ENCODE peak calls at places on chromosome 11, in seven cellular contexts. X, U, T, Q, S, I and E are unnamed samples.

GRCh38 chr11:8814923-8815240 is 96.1 kb upstream of the AKIP1 start:
- DNase-seq in X (no peak), U (no peak), T (no peak), Q (no peak), S (no peak), I (peak), E (no peak)

GRCh38 chr11:92915551-92915950 is 53.9 kb upstream of the MTNR1B start:
- DNase-seq in X (no peak), U (no peak), T (no peak), Q (no peak), S (no peak), I (no peak), E (no peak)

GRCh38 chr11:108559904-108560303 is 33.7 kb downstream of the EXPH5 start:
- DNase-seq in X (no peak), U (no peak), T (no peak), Q (no peak), S (no peak), I (no peak), E (no peak)

GRCh38 chr11:66720223-66720898 is 8.7 kb downstream of the SPTBN2 start:
- DNase-seq in X (no peak), U (peak), T (no peak), Q (peak), S (peak), I (no peak), E (no peak)

GRCh38 chr11:26134481-26135355 is 197.2 kb upstream of the ANO3 start:
- DNase-seq in X (no peak), U (no peak), T (no peak), Q (no peak), S (peak), I (no peak), E (no peak)

GRCh38 chr11:2944953-2945756 is 15.9 kb upstream of the PHLDA2 start:
- DNase-seq in X (peak), U (no peak), T (peak), Q (peak), S (no peak), I (peak), E (peak)

GRCh38 chr11:108226036-108226435 is 3.2 kb downstream of the ATM start:
- DNase-seq in X (no peak), U (no peak), T (no peak), Q (no peak), S (no peak), I (no peak), E (no peak)

GRCh38 chr11:63761870-63762661 is 6.5 kb downstream of the ZFTA start:
- DNase-seq in X (peak), U (no peak), T (no peak), Q (no peak), S (no peak), I (no peak), E (no peak)

GRCh38 chr11:88494857-88495256 is 157.3 kb upstream of the CTSC start:
- DNase-seq in X (no peak), U (no peak), T (no peak), Q (no peak), S (no peak), I (no peak), E (no peak)

GRCh38 chr11:22416462-22416861 is 78.3 kb downstream of the SLC17A6 start:
- DNase-seq in X (no peak), U (no peak), T (no peak), Q (no peak), S (no peak), I (no peak), E (no peak)

GRCh38 chr11:69402251-69402892 is 79.1 kb upstream of the LINC01488 start:
- DNase-seq in X (no peak), U (no peak), T (no peak), Q (no peak), S (no peak), I (no peak), E (no peak)
- TF ChIP-seq EP300 in X (no peak), U (no peak), T (no peak), Q (no peak), S (no peak), I (no peak), E (no peak)

GRCh38 chr11:43504316-43504950 is 145.7 kb downstream of the TTC17 start:
- DNase-seq in X (peak), U (peak), T (no peak), Q (no peak), S (peak), I (no peak), E (peak)

GRCh38 chr11:43503417-43503816 is 144.7 kb downstream of the TTC17 start:
- DNase-seq in X (no peak), U (no peak), T (no peak), Q (no peak), S (no peak), I (no peak), E (no peak)

GRCh38 chr11:43508511-43508918 is 149.8 kb downstream of the TTC17 start:
- DNase-seq in X (no peak), U (no peak), T (no peak), Q (no peak), S (no peak), I (no peak), E (no peak)

GRCh38 chr11:43505171-43505570 is 146.5 kb downstream of the TTC17 start:
- DNase-seq in X (no peak), U (no peak), T (no peak), Q (no peak), S (no peak), I (no peak), E (peak)

DNA sequence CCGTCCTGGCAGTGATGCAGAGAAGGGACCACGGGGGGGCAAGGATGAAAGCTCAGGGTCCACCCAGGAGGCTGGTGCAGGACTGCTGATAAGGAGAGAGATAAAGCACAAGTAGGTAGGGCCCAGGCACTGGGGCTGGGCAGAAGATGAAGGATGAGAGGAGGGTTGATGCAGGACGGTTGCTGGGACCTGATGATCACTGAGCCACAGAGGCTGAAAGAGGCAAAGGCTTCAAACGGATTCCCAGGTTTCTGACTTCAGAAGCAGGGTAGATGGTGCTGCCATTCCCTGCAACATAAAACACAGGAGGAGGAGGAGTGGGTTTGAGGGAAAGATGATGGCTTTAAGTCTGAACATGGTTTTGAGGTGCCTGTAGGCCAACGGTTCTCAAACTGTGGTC is 148.5 kb downstream of the TTC17 start:
- DNase-seq in X (no peak), U (no peak), T (no peak), Q (no peak), S (no peak), I (no peak), E (no peak)
- TF ChIP-seq EP300 in X (no peak), U (no peak), T (no peak), Q (no peak), S (no peak), I (no peak), E (no peak)

GRCh38 chr11:14347494-14347893 is 11.5 kb downstream of the RRAS2 start:
- DNase-seq in X (no peak), U (no peak), T (no peak), Q (no peak), S (no peak), I (no peak), E (no peak)
- TF ChIP-seq EP300 in X (no peak), U (no peak), T (no peak), Q (no peak), S (no peak), I (no peak), E (no peak)

GRCh38 chr11:79902493-79902892 is 461.7 kb upstream of the TENM4 start:
- DNase-seq in X (no peak), U (no peak), T (no peak), Q (no peak), S (no peak), I (no peak), E (no peak)
- TF ChIP-seq EP300 in X (no peak), U (no peak), T (no peak), Q (no peak), S (no peak), I (no peak), E (no peak)